ENCODE peak calls at places on chromosomes 1 and 21, in nine cellular contexts. R is fibroblast of lung, Z is spleen, W is aorta, A is OCI-LY7, M is A549, Y is body of pancreas, Q is GM23248, D is colonic mucosa. P is an unnamed sample.

GRCh38 chr1:236608930-236609726 is 4.8 kb upstream of the HEATR1 start:
- DNase-seq in R (peak; percentile 25), Z (no peak), W (peak; percentile 74), A (peak; percentile 20), M (peak; percentile 73), Y (peak; percentile 74), Q (peak; percentile 61), D (peak; percentile 48), P (no peak)

GRCh38 chr1:230696722-230697432 is 17.0 kb downstream of the AGT start:
- DNase-seq in R (peak; percentile 47), Z (no peak), W (no peak), A (no peak), M (no peak), Y (no peak), Q (peak; percentile 62), D (no peak), P (no peak)

GRCh38 chr1:33050221-33051076 is 13.8 kb upstream of the AK2 start:
- DNase-seq in R (peak; percentile 88), Z (no peak), W (no peak), A (no peak), M (peak; percentile 74), Y (no peak), Q (peak; percentile 87), D (no peak), P (no peak)

GRCh38 chr1:98046031-98046641 is 125.3 kb upstream of the DPYD start:
- DNase-seq in R (peak; percentile 67), Z (peak; percentile 74), W (no peak), A (no peak), M (peak; percentile 63), Y (no peak), Q (peak; percentile 85), D (no peak), P (no peak)

GRCh38 chr21:17660449-17660848 is 47.7 kb upstream of the BTG3 start:
- DNase-seq in R (peak; percentile 28), Z (no peak), W (no peak), A (no peak), M (peak; percentile 9), Y (no peak), Q (peak; percentile 9), D (no peak), P (no peak)

GRCh38 chr1:112818990-112819689 is 104.0 kb upstream of the PPM1J start:
- DNase-seq in R (peak; percentile 88), Z (no peak), W (no peak), A (no peak), M (no peak), Y (peak; percentile 34), Q (peak; percentile 63), D (peak; percentile 21), P (no peak)

GRCh38 chr1:45065083-45065482 is 53.0 kb downstream of the UROD start:
- DNase-seq in R (no peak), Z (no peak), W (no peak), A (no peak), M (no peak), Y (no peak), Q (no peak), D (no peak), P (no peak)

GRCh38 chr1:235113183-235113917 is 15.3 kb downstream of the TOMM20 start:
- DNase-seq in R (peak; percentile 23), Z (no peak), W (no peak), A (no peak), M (no peak), Y (no peak), Q (no peak), D (no peak), P (no peak)

GRCh38 chr21:38773108-38774061 is 32.3 kb upstream of the ETS2 start:
- DNase-seq in R (peak; percentile 97), Z (no peak), W (peak; percentile 75), A (no peak), M (peak; percentile 82), Y (peak; percentile 25), Q (peak; percentile 97), D (no peak), P (no peak)

GRCh38 chr1:27144349-27144748 is 10.6 kb downstream of the SLC9A1 start:
- DNase-seq in R (no peak), Z (no peak), W (no peak), A (no peak), M (no peak), Y (no peak), Q (no peak), D (peak; percentile 82), P (peak; percentile 69)

GRCh38 chr1:176656257-176656995 is 193.5 kb downstream of the PAPPA2 start:
- DNase-seq in R (peak; percentile 95), Z (no peak), W (no peak), A (no peak), M (no peak), Y (peak; percentile 76), Q (peak; percentile 96), D (no peak), P (no peak)

GRCh38 chr1:186122837-186123236 is 252.2 kb downstream of the TPR start:
- DNase-seq in R (no peak), Z (no peak), W (no peak), A (no peak), M (no peak), Y (no peak), Q (no peak), D (no peak), P (no peak)

GRCh38 chr1:47591801-47592200 is 154.0 kb downstream of the FOXD2 start:
- DNase-seq in R (no peak), Z (no peak), W (no peak), A (no peak), M (no peak), Y (no peak), Q (no peak), D (no peak), P (no peak)

GRCh38 chr1:19869929-19870328 is 12.3 kb upstream of the OTUD3 start:
- DNase-seq in R (peak; percentile 65), Z (no peak), W (no peak), A (no peak), M (no peak), Y (no peak), Q (peak; percentile 69), D (no peak), P (no peak)

GRCh38 chr1:233140519-233140918 is 155.0 kb downstream of the PCNX2 start:
- DNase-seq in R (no peak), Z (no peak), W (no peak), A (no peak), M (no peak), Y (no peak), Q (no peak), D (no peak), P (no peak)

GRCh38 chr1:101959456-101959855 is 37.3 kb downstream of the OLFM3 start:
- DNase-seq in R (no peak), Z (no peak), W (no peak), A (no peak), M (no peak), Y (no peak), Q (no peak), D (no peak), P (no peak)

GRCh38 chr1:65114312-65114711 is 33.7 kb upstream of the AK4 start:
- DNase-seq in R (peak; percentile 7), Z (no peak), W (no peak), A (no peak), M (no peak), Y (peak; percentile 3), Q (no peak), D (no peak), P (no peak)

GRCh38 chr1:201683397-201683796 is 144.5 kb downstream of the NAV1 start:
- DNase-seq in R (no peak), Z (no peak), W (no peak), A (no peak), M (no peak), Y (no peak), Q (no peak), D (no peak), P (no peak)

GRCh38 chr1:1434812-1435093 is 737 bp upstream of the VWA1 start:
- DNase-seq in R (no peak), Z (no peak), W (no peak), A (no peak), M (no peak), Y (no peak), Q (no peak), D (no peak), P (no peak)

GRCh38 chr1:1436634-1437032 is 1.1 kb downstream of the VWA1 start:
- DNase-seq in R (no peak), Z (no peak), W (no peak), A (no peak), M (no peak), Y (no peak), Q (no peak), D (no peak), P (no peak)

GRCh38 chr1:1435911-1436633 is 582 bp downstream of the VWA1 start:
- DNase-seq in R (no peak), Z (peak; percentile 65), W (no peak), A (no peak), M (no peak), Y (no peak), Q (no peak), D (peak; percentile 30), P (no peak)

GRCh38 chr1:1434131-1434811 is 1.2 kb upstream of the VWA1 start:
- DNase-seq in R (peak; percentile 45), Z (peak; percentile 74), W (peak; percentile 54), A (no peak), M (no peak), Y (peak; percentile 64), Q (no peak), D (peak; percentile 40), P (peak; percentile 67)

GRCh38 chr1:1435094-1435903 is at the start of gene VWA1:
- DNase-seq in R (peak; percentile 71), Z (peak; percentile 86), W (no peak), A (no peak), M (peak; percentile 48), Y (peak; percentile 68), Q (peak; percentile 87), D (peak; percentile 85), P (peak; percentile 80)
- H3K4me1 ChIP-seq in R (peaks cover 24% of the 10 kb centered on the region), Z (peaks cover 71% of the 10 kb centered on the region), W (no peaks in the 10 kb centered on the region), A (no peaks in the 10 kb centered on the region), M (peaks cover 53% of the 10 kb centered on the region), Y (peaks cover 84% of the 10 kb centered on the region), Q (no peaks in the 10 kb centered on the region), D (peaks cover 40% of the 10 kb centered on the region), P (peaks cover 57% of the 10 kb centered on the region)

GRCh38 chr1:150372580-150372979 is 8.6 kb downstream of the RPRD2 start:
- DNase-seq in R (no peak), Z (no peak), W (no peak), A (no peak), M (no peak), Y (no peak), Q (no peak), D (no peak), P (no peak)
- H3K4me1 ChIP-seq in R (no peaks in the 10 kb centered on the region), Z (peaks cover 57% of the 10 kb centered on the region), W (no peaks in the 10 kb centered on the region), A (peaks cover 4% of the 10 kb centered on the region), M (peaks cover 37% of the 10 kb centered on the region), Y (peaks cover 63% of the 10 kb centered on the region), Q (peaks cover 15% of the 10 kb centered on the region), D (no peaks in the 10 kb centered on the region), P (peaks cover 9% of the 10 kb centered on the region)

GRCh38 chr1:9631613-9632012 is 19.9 kb upstream of the PIK3CD start:
- DNase-seq in R (no peak), Z (no peak), W (no peak), A (no peak), M (no peak), Y (no peak), Q (no peak), D (no peak), P (no peak)
- H3K4me1 ChIP-seq in R (no peaks in the 10 kb centered on the region), Z (peaks cover 51% of the 10 kb centered on the region), W (no peaks in the 10 kb centered on the region), A (peaks cover 34% of the 10 kb centered on the region), M (no peaks in the 10 kb centered on the region), Y (no peaks in the 10 kb centered on the region), Q (no peaks in the 10 kb centered on the region), D (no peaks in the 10 kb centered on the region), P (no peaks in the 10 kb centered on the region)

DNA sequence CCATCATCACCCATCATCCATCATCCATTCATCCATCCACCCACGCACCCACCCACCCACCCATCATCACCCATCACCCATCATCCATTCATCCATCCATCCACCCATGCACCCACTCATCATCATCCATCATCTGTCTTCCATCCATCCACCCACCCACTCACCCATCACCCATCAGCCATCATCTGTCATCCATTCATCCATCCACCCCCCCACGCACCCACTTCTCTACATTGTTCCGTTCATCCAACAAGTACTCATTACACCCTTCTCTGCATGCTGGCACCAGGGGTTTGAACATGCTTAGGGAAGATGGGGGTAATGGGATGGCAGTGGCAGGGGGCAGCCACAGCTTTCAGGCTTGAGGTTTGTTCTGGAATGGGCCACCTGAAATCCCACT is 82.1 kb downstream of the ADARB1 start:
- DNase-seq in R (no peak), Z (no peak), W (no peak), A (no peak), M (no peak), Y (no peak), Q (no peak), D (peak; percentile 1), P (no peak)
- H3K4me1 ChIP-seq in R (peaks cover 3% of the 10 kb centered on the region), Z (peaks cover 37% of the 10 kb centered on the region), W (no peaks in the 10 kb centered on the region), A (peaks cover 19% of the 10 kb centered on the region), M (no peaks in the 10 kb centered on the region), Y (no peaks in the 10 kb centered on the region), Q (peaks cover 21% of the 10 kb centered on the region), D (no peaks in the 10 kb centered on the region), P (peaks cover 3% of the 10 kb centered on the region)

P was measured in prostate gland.